ENCODE peak calls at places on chromosomes 6 and 20, in four cellular contexts. One of them, this sample, is unnamed.

GRCh38 chr6:165183496-165184140 is 125.8 kb downstream of the C6orf118 start:
- DNase-seq in GM23338: no peak
- DNase-seq in MM.1S: no peak
- DNase-seq in mesendoderm: no peak
- DNase-seq in this sample: no peak

GRCh38 chr20:12825180-12825579 is 183.6 kb upstream of the SPTLC3 start:
- DNase-seq in mesendoderm: no peak
- DNase-seq in MM.1S: no peak
- DNase-seq in GM23338: no peak
- DNase-seq in this sample: no peak

GRCh38 chr6:145206247-145206907 is 528.9 kb downstream of the EPM2A start:
- DNase-seq in GM23338: no peak
- DNase-seq in MM.1S: no peak
- DNase-seq in mesendoderm: no peak
- DNase-seq in this sample: no peak

GRCh38 chr6:148887181-148887580 is 140.4 kb downstream of the UST start:
- DNase-seq in GM23338: no peak
- DNase-seq in MM.1S: no peak
- DNase-seq in mesendoderm: no peak
- DNase-seq in this sample: no peak

GRCh38 chr6:2055914-2056313 is 189.5 kb downstream of the GMDS start:
- DNase-seq in GM23338: no peak
- DNase-seq in MM.1S: no peak
- DNase-seq in mesendoderm: no peak
- DNase-seq in this sample: no peak

GRCh38 chr6:138485005-138485545 is 14.2 kb downstream of the NHSL1 start:
- DNase-seq in MM.1S: no peak
- DNase-seq in GM23338: peak; percentile 57
- DNase-seq in mesendoderm: peak; percentile 38
- DNase-seq in this sample: no peak

GRCh38 chr6:125022391-125022989 is 60.3 kb downstream of the RNF217 start:
- DNase-seq in GM23338: no peak
- DNase-seq in mesendoderm: no peak
- DNase-seq in MM.1S: no peak
- DNase-seq in this sample: no peak

GRCh38 chr20:59035381-59035780 is 3.2 kb upstream of the ATP5F1E start:
- DNase-seq in MM.1S: no peak
- DNase-seq in mesendoderm: no peak
- DNase-seq in GM23338: no peak
- DNase-seq in this sample: no peak

GRCh38 chr6:154830771-154831170 is 97.6 kb downstream of the SCAF8 start:
- DNase-seq in MM.1S: no peak
- DNase-seq in mesendoderm: no peak
- DNase-seq in GM23338: no peak
- DNase-seq in this sample: no peak

GRCh38 chr6:109892451-109893435 is 85.4 kb upstream of the GPR6 start:
- DNase-seq in MM.1S: no peak
- DNase-seq in mesendoderm: peak; percentile 78
- DNase-seq in GM23338: peak; percentile 82
- DNase-seq in this sample: peak; percentile 56

GRCh38 chr6:3228791-3229565 is 1.5 kb upstream of the TUBB2B start:
- DNase-seq in mesendoderm: peak; percentile 66
- DNase-seq in GM23338: peak; percentile 78
- DNase-seq in MM.1S: no peak
- DNase-seq in this sample: peak; percentile 81

GRCh38 chr20:24943196-24943595 is 5.9 kb upstream of the CST7 start:
- DNase-seq in MM.1S: no peak
- DNase-seq in mesendoderm: no peak
- DNase-seq in GM23338: no peak
- DNase-seq in this sample: peak; percentile 14

GRCh38 chr20:24586523-24586840 is 117.1 kb downstream of the SYNDIG1 start:
- DNase-seq in GM23338: no peak
- DNase-seq in mesendoderm: no peak
- DNase-seq in MM.1S: no peak
- DNase-seq in this sample: peak; percentile 20

GRCh38 chr20:33947709-33948295 is 45.9 kb upstream of the RALY start:
- DNase-seq in GM23338: peak; percentile 95
- DNase-seq in MM.1S: peak; percentile 65
- DNase-seq in mesendoderm: peak; percentile 96
- DNase-seq in this sample: peak; percentile 59

GRCh38 chr6:29976588-29977424 is 34.5 kb downstream of the HLA-A start:
- DNase-seq in GM23338: peak; percentile 85
- DNase-seq in MM.1S: peak; percentile 83
- DNase-seq in mesendoderm: peak; percentile 91
- DNase-seq in this sample: peak; percentile 70

GRCh38 chr6:11236351-11236750 is 3.9 kb upstream of the NEDD9 start:
- DNase-seq in GM23338: no peak
- DNase-seq in MM.1S: no peak
- DNase-seq in mesendoderm: no peak
- DNase-seq in this sample: no peak

GRCh38 chr6:37459981-37460800 is 27.2 kb downstream of the CMTR1 start:
- DNase-seq in GM23338: no peak
- DNase-seq in mesendoderm: peak; percentile 91
- DNase-seq in MM.1S: no peak
- DNase-seq in this sample: no peak

GRCh38 chr6:108362455-108362854 is 67.6 kb downstream of the AFG1L start:
- DNase-seq in MM.1S: no peak
- DNase-seq in mesendoderm: no peak
- DNase-seq in GM23338: no peak
- DNase-seq in this sample: no peak

GRCh38 chr6:83853178-83853967 is at the start of gene RIPPLY2:
- DNase-seq in MM.1S: no peak
- DNase-seq in GM23338: peak; percentile 81
- DNase-seq in mesendoderm: peak; percentile 61
- DNase-seq in this sample: peak; percentile 15

GRCh38 chr6:74785236-74785635 is 420.6 kb downstream of the COL12A1 start:
- DNase-seq in MM.1S: no peak
- DNase-seq in mesendoderm: peak; percentile 16
- DNase-seq in GM23338: no peak
- DNase-seq in this sample: no peak

DNA sequence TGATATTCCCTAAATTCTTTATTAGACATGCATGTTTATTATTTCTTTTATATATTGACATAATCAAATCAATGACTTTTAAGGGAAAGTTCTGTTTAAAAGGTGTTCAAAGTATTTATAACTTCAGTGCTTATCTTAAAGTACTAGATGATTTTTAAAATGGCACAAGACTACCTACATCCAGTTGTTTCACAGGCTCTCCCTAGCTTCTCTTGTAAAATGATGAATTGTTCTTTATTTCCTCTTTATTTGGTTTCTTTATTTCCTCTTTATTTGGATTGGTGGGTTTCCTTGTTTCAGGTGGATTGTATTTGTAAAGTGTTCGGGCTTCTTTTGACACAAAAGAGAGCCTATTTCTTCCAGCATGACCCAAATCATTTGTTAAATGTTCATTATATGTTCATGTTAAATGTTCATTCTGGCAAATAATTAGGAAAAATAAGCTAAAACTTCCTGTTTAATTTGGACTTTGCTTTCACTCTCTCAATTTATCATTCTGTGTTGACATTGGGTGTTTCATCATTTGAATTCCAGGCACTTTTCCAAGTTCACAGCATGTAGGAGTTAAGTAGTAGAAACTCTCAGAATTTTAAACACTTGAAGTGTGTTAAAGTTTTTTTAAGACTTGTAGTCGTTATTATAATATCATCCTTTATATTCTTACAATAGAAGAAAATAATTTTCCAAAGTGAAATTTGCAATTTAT is 24.6 kb downstream of the MLIP start:
- DNase-seq in mesendoderm: no peak
- DNase-seq in MM.1S: no peak
- DNase-seq in GM23338: no peak
- DNase-seq in this sample: no peak
- H3K4me2 ChIP-seq in mesendoderm: no peak overlapping the region
- H3K4me2 ChIP-seq in MM.1S: no peak overlapping the region
- H3K4me2 ChIP-seq in GM23338: no peak overlapping the region
- H3K4me2 ChIP-seq in this sample: no peak overlapping the region

GRCh38 chr6:33004940-33005339 is 4.5 kb downstream of the HLA-DOA start:
- DNase-seq in GM23338: no peak
- DNase-seq in mesendoderm: no peak
- DNase-seq in MM.1S: no peak
- DNase-seq in this sample: no peak

GRCh38 chr6:33013608-33014007 is 4.2 kb upstream of the HLA-DOA start:
- DNase-seq in GM23338: peak; percentile 17
- DNase-seq in MM.1S: no peak
- DNase-seq in mesendoderm: peak; percentile 31
- DNase-seq in this sample: no peak

GRCh38 chr6:33010356-33010755 is 965 bp upstream of the HLA-DOA start:
- DNase-seq in MM.1S: no peak
- DNase-seq in GM23338: peak; percentile 60
- DNase-seq in mesendoderm: no peak
- DNase-seq in this sample: no peak

GRCh38 chr6:33008944-33009861 is at the start of gene HLA-DOA:
- DNase-seq in mesendoderm: peak; percentile 96
- DNase-seq in MM.1S: no peak
- DNase-seq in GM23338: peak; percentile 97
- DNase-seq in this sample: peak; percentile 77

DNA sequence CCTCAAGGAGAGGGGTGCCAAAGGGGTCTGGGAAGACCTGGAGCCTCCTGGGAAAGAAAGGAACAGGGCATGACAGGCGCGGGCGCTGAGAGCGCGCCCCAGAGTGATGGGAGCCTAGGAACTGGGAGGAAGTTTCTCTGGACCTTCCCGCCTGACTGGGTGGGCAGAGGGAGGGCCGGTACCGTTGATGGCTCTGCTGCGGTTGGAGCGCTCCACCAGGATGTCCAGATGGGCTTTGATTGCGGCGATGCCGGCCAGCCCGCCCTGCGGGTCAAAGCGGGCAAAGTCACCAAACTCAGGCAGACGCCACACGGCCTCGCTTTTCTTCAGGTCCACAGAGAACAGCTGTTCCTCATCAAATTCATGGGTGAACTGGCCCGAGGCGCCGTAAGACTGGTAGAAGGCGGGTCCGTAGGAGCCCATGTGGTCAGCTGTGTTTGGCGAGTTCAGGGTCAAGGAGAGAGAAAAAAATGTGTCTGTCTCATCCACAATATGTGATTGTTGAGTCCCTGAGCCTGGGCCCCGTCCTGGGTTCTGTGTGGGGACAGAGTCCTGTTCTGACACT is 1.5 kb downstream of the HLA-DOA start:
- DNase-seq in mesendoderm: no peak
- DNase-seq in GM23338: no peak
- DNase-seq in MM.1S: no peak
- DNase-seq in this sample: no peak
- H3K4me2 ChIP-seq in mesendoderm: no peak overlapping the region
- H3K4me2 ChIP-seq in GM23338: no peak overlapping the region
- H3K4me2 ChIP-seq in MM.1S: no peak overlapping the region
- H3K4me2 ChIP-seq in this sample: no peak overlapping the region

GRCh38 chr6:151443911-151444621 is 7.9 kb downstream of the RMND1 start:
- DNase-seq in mesendoderm: no peak
- DNase-seq in GM23338: no peak
- DNase-seq in MM.1S: no peak
- DNase-seq in this sample: no peak
- H3K4me2 ChIP-seq in mesendoderm: no peak overlapping the region
- H3K4me2 ChIP-seq in GM23338: no peak overlapping the region
- H3K4me2 ChIP-seq in MM.1S: no peak overlapping the region
- H3K4me2 ChIP-seq in this sample: no peak overlapping the region

GRCh38 chr20:49179368-49180277 is 8.5 kb downstream of the STAU1 start:
- DNase-seq in mesendoderm: no peak
- DNase-seq in MM.1S: no peak
- DNase-seq in GM23338: no peak
- DNase-seq in this sample: no peak
- H3K4me2 ChIP-seq in mesendoderm: no peak overlapping the region
- H3K4me2 ChIP-seq in MM.1S: no peak overlapping the region
- H3K4me2 ChIP-seq in GM23338: no peak overlapping the region
- H3K4me2 ChIP-seq in this sample: no peak overlapping the region

GRCh38 chr6:21598662-21599061 is 5.1 kb downstream of the SOX4 start:
- DNase-seq in MM.1S: no peak
- DNase-seq in mesendoderm: no peak
- DNase-seq in GM23338: peak; percentile 56
- DNase-seq in this sample: no peak

GRCh38 chr6:21597706-21598273 is 4.2 kb downstream of the SOX4 start:
- DNase-seq in MM.1S: no peak
- DNase-seq in mesendoderm: no peak
- DNase-seq in GM23338: no peak
- DNase-seq in this sample: no peak

GRCh38 chr6:21596379-21597242 is 3.1 kb downstream of the SOX4 start:
- DNase-seq in mesendoderm: peak; percentile 85
- DNase-seq in GM23338: peak; percentile 73
- DNase-seq in MM.1S: peak; percentile 43
- DNase-seq in this sample: no peak

GRCh38 chr6:21595951-21596378 is 2.4 kb downstream of the SOX4 start:
- DNase-seq in MM.1S: peak; percentile 22
- DNase-seq in GM23338: no peak
- DNase-seq in mesendoderm: peak; percentile 69
- DNase-seq in this sample: no peak

GRCh38 chr6:21597243-21597682 is 3.7 kb downstream of the SOX4 start:
- DNase-seq in MM.1S: no peak
- DNase-seq in GM23338: no peak
- DNase-seq in mesendoderm: no peak
- DNase-seq in this sample: no peak
- H3K4me2 ChIP-seq in MM.1S: peak overlapping the region; percentile 91
- H3K4me2 ChIP-seq in GM23338: peak overlapping the region; percentile 80
- H3K4me2 ChIP-seq in mesendoderm: no peak overlapping the region
- H3K4me2 ChIP-seq in this sample: peak overlapping the region; percentile 80

DNA sequence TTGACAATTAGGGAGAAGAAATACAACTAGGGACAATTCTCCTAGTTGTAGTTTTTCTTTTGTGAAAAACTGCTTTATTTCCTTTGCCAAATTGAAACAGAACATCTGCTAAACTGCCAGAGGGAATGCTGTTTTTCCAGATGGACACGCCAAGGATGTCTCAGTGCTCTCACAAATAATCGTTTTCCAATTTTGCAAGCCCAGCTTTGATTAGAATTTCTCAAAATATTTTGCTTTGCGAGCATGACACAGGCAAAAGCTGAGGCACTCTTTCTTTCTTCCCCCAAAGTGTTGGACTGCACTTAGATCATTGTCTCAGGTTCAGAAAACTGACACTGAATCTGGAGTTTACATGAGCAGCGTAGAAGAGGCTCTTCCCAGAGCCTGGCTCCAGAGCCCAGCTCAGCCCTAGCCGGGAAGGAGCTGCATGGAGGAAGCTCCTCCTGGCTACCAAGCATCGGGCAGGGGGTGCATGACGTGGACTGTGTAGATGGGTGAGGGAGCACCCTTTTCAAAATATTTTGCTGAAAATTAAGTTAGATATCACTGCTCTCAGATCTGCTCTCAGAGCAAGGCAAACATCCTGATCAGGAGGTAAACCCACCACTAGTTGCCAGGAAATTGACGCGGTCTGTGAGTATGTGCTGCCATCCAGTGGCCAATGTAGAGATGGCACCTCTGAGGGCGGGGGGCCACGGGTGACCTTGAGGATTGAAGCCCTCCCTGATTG is 107.5 kb downstream of the SLC22A3 start:
- DNase-seq in MM.1S: peak; percentile 8
- DNase-seq in mesendoderm: peak; percentile 74
- DNase-seq in GM23338: peak; percentile 77
- DNase-seq in this sample: peak; percentile 49
- H3K4me2 ChIP-seq in MM.1S: no peak overlapping the region
- H3K4me2 ChIP-seq in mesendoderm: no peak overlapping the region
- H3K4me2 ChIP-seq in GM23338: no peak overlapping the region
- H3K4me2 ChIP-seq in this sample: peak overlapping the region; percentile 12

DNA sequence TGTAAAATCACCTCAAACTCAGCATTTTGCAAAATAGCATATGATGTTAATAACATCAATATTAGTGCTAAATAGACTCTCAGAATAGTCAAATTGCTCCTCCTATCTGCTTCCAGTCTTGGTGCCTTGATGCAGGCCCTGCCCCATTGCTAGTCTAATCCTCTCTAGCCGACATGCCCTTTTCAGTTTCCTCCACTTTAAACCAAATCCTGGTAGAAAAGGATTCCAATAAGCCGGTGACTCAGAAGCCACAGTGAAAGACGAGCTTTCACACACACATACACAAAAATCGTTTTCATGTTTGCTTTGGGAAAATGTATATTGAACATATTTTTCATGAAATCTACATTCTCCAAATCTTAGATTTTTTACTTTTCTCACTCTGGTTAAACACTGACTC is 203.1 kb downstream of the LMBRD1 start:
- DNase-seq in GM23338: no peak
- DNase-seq in MM.1S: no peak
- DNase-seq in mesendoderm: no peak
- DNase-seq in this sample: no peak
- H3K4me2 ChIP-seq in GM23338: no peak overlapping the region
- H3K4me2 ChIP-seq in MM.1S: no peak overlapping the region
- H3K4me2 ChIP-seq in mesendoderm: no peak overlapping the region
- H3K4me2 ChIP-seq in this sample: no peak overlapping the region